ENCODE peak calls at places on chromosomes 2 and 18, in ten cellular contexts. One of them, this sample, is unnamed.

GRCh38 chr18:54279477-54280205 is 10.3 kb downstream of the POLI start:
- DNase-seq in fibroblast of lung: no peak
- DNase-seq in AG09309: no peak
- DNase-seq in tibial artery: no peak
- DNase-seq in esophagus squamous epithelium: no peak
- DNase-seq in activated B cell treated with CpG ODN at 0.5 μM for 24 hours: no peak
- DNase-seq in IMR-90: no peak
- DNase-seq in omental fat pad: no peak
- DNase-seq in GM23338: no peak
- DNase-seq in osteocyte: no peak
- DNase-seq in this sample: no peak

GRCh38 chr2:85180322-85181092 is 47.3 kb downstream of the TCF7L1 start:
- DNase-seq in tibial artery: no peak
- DNase-seq in IMR-90: no peak
- DNase-seq in esophagus squamous epithelium: no peak
- DNase-seq in activated B cell treated with CpG ODN at 0.5 μM for 24 hours: no peak
- DNase-seq in fibroblast of lung: no peak
- DNase-seq in AG09309: no peak
- DNase-seq in osteocyte: no peak
- DNase-seq in GM23338: no peak
- DNase-seq in omental fat pad: no peak
- DNase-seq in this sample: no peak

GRCh38 chr2:203498161-203498560 is 36.9 kb downstream of the RAPH1 start:
- DNase-seq in esophagus squamous epithelium: no peak
- DNase-seq in GM23338: no peak
- DNase-seq in osteocyte: no peak
- DNase-seq in fibroblast of lung: peak
- DNase-seq in tibial artery: no peak
- DNase-seq in activated B cell treated with CpG ODN at 0.5 μM for 24 hours: no peak
- DNase-seq in IMR-90: peak
- DNase-seq in omental fat pad: no peak
- DNase-seq in AG09309: peak
- DNase-seq in this sample: peak

GRCh38 chr2:86786001-86786536 is 4.6 kb downstream of the CD8A start:
- DNase-seq in osteocyte: no peak
- DNase-seq in IMR-90: no peak
- DNase-seq in activated B cell treated with CpG ODN at 0.5 μM for 24 hours: no peak
- DNase-seq in esophagus squamous epithelium: no peak
- DNase-seq in tibial artery: no peak
- DNase-seq in fibroblast of lung: no peak
- DNase-seq in omental fat pad: no peak
- DNase-seq in AG09309: no peak
- DNase-seq in GM23338: no peak
- DNase-seq in this sample: no peak

GRCh38 chr2:134460583-134460998 is 206.7 kb downstream of the MGAT5 start:
- DNase-seq in fibroblast of lung: peak
- DNase-seq in IMR-90: peak
- DNase-seq in activated B cell treated with CpG ODN at 0.5 μM for 24 hours: no peak
- DNase-seq in tibial artery: no peak
- DNase-seq in esophagus squamous epithelium: no peak
- DNase-seq in AG09309: no peak
- DNase-seq in GM23338: peak
- DNase-seq in osteocyte: no peak
- DNase-seq in omental fat pad: no peak
- DNase-seq in this sample: peak

GRCh38 chr2:162258686-162259085 is 15.4 kb upstream of the FAP start:
- DNase-seq in tibial artery: no peak
- DNase-seq in activated B cell treated with CpG ODN at 0.5 μM for 24 hours: no peak
- DNase-seq in omental fat pad: no peak
- DNase-seq in AG09309: peak
- DNase-seq in fibroblast of lung: peak
- DNase-seq in osteocyte: no peak
- DNase-seq in GM23338: no peak
- DNase-seq in IMR-90: peak
- DNase-seq in esophagus squamous epithelium: no peak
- DNase-seq in this sample: no peak

GRCh38 chr2:18836436-18836835 is 247.1 kb upstream of the NT5C1B start:
- DNase-seq in IMR-90: no peak
- DNase-seq in omental fat pad: no peak
- DNase-seq in osteocyte: no peak
- DNase-seq in esophagus squamous epithelium: no peak
- DNase-seq in activated B cell treated with CpG ODN at 0.5 μM for 24 hours: no peak
- DNase-seq in tibial artery: no peak
- DNase-seq in AG09309: no peak
- DNase-seq in fibroblast of lung: no peak
- DNase-seq in GM23338: no peak
- DNase-seq in this sample: no peak

GRCh38 chr2:74002515-74003391 is 18.0 kb downstream of the TET3 start:
- DNase-seq in omental fat pad: no peak
- DNase-seq in esophagus squamous epithelium: no peak
- DNase-seq in osteocyte: peak
- DNase-seq in GM23338: peak
- DNase-seq in AG09309: no peak
- DNase-seq in activated B cell treated with CpG ODN at 0.5 μM for 24 hours: peak
- DNase-seq in tibial artery: peak
- DNase-seq in IMR-90: peak
- DNase-seq in fibroblast of lung: peak
- DNase-seq in this sample: peak

GRCh38 chr2:112795720-112796119 is 11.4 kb upstream of the IL1A start:
- DNase-seq in activated B cell treated with CpG ODN at 0.5 μM for 24 hours: no peak
- DNase-seq in fibroblast of lung: no peak
- DNase-seq in IMR-90: no peak
- DNase-seq in omental fat pad: no peak
- DNase-seq in osteocyte: no peak
- DNase-seq in esophagus squamous epithelium: no peak
- DNase-seq in tibial artery: no peak
- DNase-seq in GM23338: no peak
- DNase-seq in AG09309: no peak
- DNase-seq in this sample: peak

GRCh38 chr2:178723786-178724346 is 83.4 kb downstream of the TTN start:
- DNase-seq in GM23338: no peak
- DNase-seq in tibial artery: no peak
- DNase-seq in omental fat pad: no peak
- DNase-seq in osteocyte: no peak
- DNase-seq in IMR-90: no peak
- DNase-seq in activated B cell treated with CpG ODN at 0.5 μM for 24 hours: no peak
- DNase-seq in esophagus squamous epithelium: no peak
- DNase-seq in AG09309: no peak
- DNase-seq in fibroblast of lung: peak
- DNase-seq in this sample: no peak

GRCh38 chr2:65920659-65921058 is 488.3 kb upstream of the SPRED2 start:
- DNase-seq in IMR-90: no peak
- DNase-seq in fibroblast of lung: no peak
- DNase-seq in osteocyte: no peak
- DNase-seq in GM23338: no peak
- DNase-seq in omental fat pad: no peak
- DNase-seq in activated B cell treated with CpG ODN at 0.5 μM for 24 hours: no peak
- DNase-seq in AG09309: no peak
- DNase-seq in tibial artery: no peak
- DNase-seq in esophagus squamous epithelium: no peak
- DNase-seq in this sample: no peak

GRCh38 chr2:2597712-2598111 is 266.6 kb upstream of the MYT1L start:
- DNase-seq in fibroblast of lung: no peak
- DNase-seq in osteocyte: no peak
- DNase-seq in omental fat pad: no peak
- DNase-seq in activated B cell treated with CpG ODN at 0.5 μM for 24 hours: no peak
- DNase-seq in GM23338: no peak
- DNase-seq in AG09309: no peak
- DNase-seq in IMR-90: no peak
- DNase-seq in esophagus squamous epithelium: no peak
- DNase-seq in tibial artery: no peak
- DNase-seq in this sample: no peak
- TF ChIP-seq CTCF in fibroblast of lung: no peak
- TF ChIP-seq CTCF in osteocyte: no peak
- TF ChIP-seq CTCF in omental fat pad: no peak
- TF ChIP-seq CTCF in activated B cell treated with CpG ODN at 0.5 μM for 24 hours: no peak
- TF ChIP-seq CTCF in GM23338: no peak
- TF ChIP-seq CTCF in AG09309: no peak
- TF ChIP-seq CTCF in IMR-90: no peak
- TF ChIP-seq CTCF in esophagus squamous epithelium: no peak
- TF ChIP-seq CTCF in tibial artery: no peak
- TF ChIP-seq CTCF in this sample: no peak

GRCh38 chr2:54475919-54476318 is 19.8 kb downstream of the SPTBN1 start:
- DNase-seq in esophagus squamous epithelium: no peak
- DNase-seq in osteocyte: no peak
- DNase-seq in tibial artery: no peak
- DNase-seq in activated B cell treated with CpG ODN at 0.5 μM for 24 hours: no peak
- DNase-seq in AG09309: no peak
- DNase-seq in IMR-90: no peak
- DNase-seq in fibroblast of lung: no peak
- DNase-seq in GM23338: no peak
- DNase-seq in omental fat pad: no peak
- DNase-seq in this sample: no peak
- TF ChIP-seq CTCF in esophagus squamous epithelium: no peak
- TF ChIP-seq CTCF in osteocyte: no peak
- TF ChIP-seq CTCF in tibial artery: no peak
- TF ChIP-seq CTCF in activated B cell treated with CpG ODN at 0.5 μM for 24 hours: no peak
- TF ChIP-seq CTCF in AG09309: no peak
- TF ChIP-seq CTCF in IMR-90: no peak
- TF ChIP-seq CTCF in fibroblast of lung: no peak
- TF ChIP-seq CTCF in GM23338: no peak
- TF ChIP-seq CTCF in omental fat pad: no peak
- TF ChIP-seq CTCF in this sample: no peak

DNA sequence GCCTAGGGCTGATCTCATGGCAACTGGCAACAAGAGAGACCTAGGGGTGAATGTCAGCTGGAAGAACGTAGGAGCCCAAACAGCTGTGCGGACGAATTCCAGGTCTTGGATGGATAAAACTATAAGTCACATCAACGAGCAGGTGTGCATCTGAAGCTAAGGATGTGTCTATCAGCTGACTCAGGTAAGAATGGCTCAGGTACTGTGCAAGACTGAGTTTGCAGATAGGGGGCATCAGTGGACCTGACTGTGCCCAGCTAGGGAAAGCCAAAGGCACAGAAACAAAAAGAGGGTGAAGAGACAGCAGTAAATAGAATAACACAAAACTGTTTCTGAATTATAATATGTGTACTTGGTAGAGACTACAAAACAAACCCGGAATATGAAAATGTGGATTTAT is 357.3 kb downstream of the ZEB2 start:
- DNase-seq in IMR-90: no peak
- DNase-seq in GM23338: peak
- DNase-seq in fibroblast of lung: no peak
- DNase-seq in omental fat pad: no peak
- DNase-seq in tibial artery: no peak
- DNase-seq in osteocyte: no peak
- DNase-seq in activated B cell treated with CpG ODN at 0.5 μM for 24 hours: no peak
- DNase-seq in AG09309: no peak
- DNase-seq in esophagus squamous epithelium: no peak
- DNase-seq in this sample: peak
- TF ChIP-seq CTCF in IMR-90: peak
- TF ChIP-seq CTCF in GM23338: peak
- TF ChIP-seq CTCF in fibroblast of lung: peak
- TF ChIP-seq CTCF in omental fat pad: no peak
- TF ChIP-seq CTCF in tibial artery: no peak
- TF ChIP-seq CTCF in osteocyte: peak
- TF ChIP-seq CTCF in activated B cell treated with CpG ODN at 0.5 μM for 24 hours: no peak
- TF ChIP-seq CTCF in AG09309: peak
- TF ChIP-seq CTCF in esophagus squamous epithelium: no peak
- TF ChIP-seq CTCF in this sample: no peak

GRCh38 chr2:127423880-127424279 is 5.7 kb downstream of the PROC start:
- DNase-seq in osteocyte: no peak
- DNase-seq in tibial artery: no peak
- DNase-seq in IMR-90: no peak
- DNase-seq in fibroblast of lung: no peak
- DNase-seq in activated B cell treated with CpG ODN at 0.5 μM for 24 hours: no peak
- DNase-seq in AG09309: no peak
- DNase-seq in GM23338: no peak
- DNase-seq in omental fat pad: no peak
- DNase-seq in esophagus squamous epithelium: no peak
- DNase-seq in this sample: no peak
- TF ChIP-seq CTCF in osteocyte: peak
- TF ChIP-seq CTCF in tibial artery: no peak
- TF ChIP-seq CTCF in IMR-90: no peak
- TF ChIP-seq CTCF in fibroblast of lung: no peak
- TF ChIP-seq CTCF in activated B cell treated with CpG ODN at 0.5 μM for 24 hours: no peak
- TF ChIP-seq CTCF in AG09309: no peak
- TF ChIP-seq CTCF in GM23338: peak
- TF ChIP-seq CTCF in omental fat pad: no peak
- TF ChIP-seq CTCF in esophagus squamous epithelium: no peak
- TF ChIP-seq CTCF in this sample: no peak

GRCh38 chr2:100246163-100247145 is 75.8 kb downstream of the LONRF2 start:
- DNase-seq in esophagus squamous epithelium: no peak
- DNase-seq in GM23338: peak
- DNase-seq in osteocyte: no peak
- DNase-seq in omental fat pad: no peak
- DNase-seq in fibroblast of lung: no peak
- DNase-seq in IMR-90: no peak
- DNase-seq in AG09309: no peak
- DNase-seq in tibial artery: no peak
- DNase-seq in activated B cell treated with CpG ODN at 0.5 μM for 24 hours: no peak
- DNase-seq in this sample: peak
- TF ChIP-seq CTCF in esophagus squamous epithelium: peak
- TF ChIP-seq CTCF in GM23338: peak
- TF ChIP-seq CTCF in osteocyte: peak
- TF ChIP-seq CTCF in omental fat pad: no peak
- TF ChIP-seq CTCF in fibroblast of lung: peak
- TF ChIP-seq CTCF in IMR-90: peak
- TF ChIP-seq CTCF in AG09309: peak
- TF ChIP-seq CTCF in tibial artery: peak
- TF ChIP-seq CTCF in activated B cell treated with CpG ODN at 0.5 μM for 24 hours: no peak
- TF ChIP-seq CTCF in this sample: no peak

This sample was measured in RWPE1.